ENCODE peak calls at places on chromosome 12, in nine cellular contexts. D, O, S, V, B, U, J, W and A are unnamed samples.
A peak's percentile ranks its signal among the peaks of the same experiment; 100 is the strongest.

GRCh38 chr12:122975790-122976647 is 975 bp downstream of the OGFOD2 start:
- DNase-seq in D (no peak), O (no peak), S (no peak), V (no peak), B (no peak), U (peak; percentile 53), J (no peak), W (no peak), A (no peak)

GRCh38 chr12:32983968-32984367 is 87.4 kb upstream of the PKP2 start:
- DNase-seq in D (no peak), O (no peak), S (no peak), V (no peak), B (no peak), U (no peak), J (no peak), W (no peak), A (peak; percentile 55)

GRCh38 chr12:119115296-119115905 is 63.3 kb upstream of the HSPB8 start:
- DNase-seq in D (no peak), O (peak; percentile 62), S (no peak), V (no peak), B (no peak), U (peak; percentile 58), J (no peak), W (no peak), A (peak; percentile 67)

GRCh38 chr12:122830517-122831214 is 4.6 kb upstream of the HIP1R start:
- DNase-seq in D (no peak), O (peak; percentile 75), S (no peak), V (no peak), B (no peak), U (peak; percentile 94), J (no peak), W (no peak), A (peak; percentile 39)

GRCh38 chr12:51270067-51270846 is at the start of gene SMAGP:
- DNase-seq in D (peak; percentile 77), O (peak; percentile 47), S (peak; percentile 28), V (peak; percentile 88), B (peak; percentile 62), U (peak; percentile 66), J (peak; percentile 52), W (peak; percentile 90), A (peak; percentile 94)

GRCh38 chr12:127723236-127723635 is 543.7 kb upstream of the TMEM132C start:
- DNase-seq in D (no peak), O (no peak), S (no peak), V (no peak), B (no peak), U (no peak), J (no peak), W (no peak), A (no peak)

GRCh38 chr12:62840806-62841205 is 94.1 kb downstream of the PPM1H start:
- DNase-seq in D (no peak), O (no peak), S (no peak), V (no peak), B (no peak), U (no peak), J (no peak), W (no peak), A (no peak)

GRCh38 chr12:65962921-65963883 is 138.9 kb downstream of the HMGA2 start:
- DNase-seq in D (peak; percentile 67), O (peak; percentile 21), S (peak; percentile 20), V (no peak), B (no peak), U (no peak), J (no peak), W (no peak), A (peak; percentile 29)

GRCh38 chr12:109731231-109731731 is 17.7 kb downstream of the FAM222A start:
- DNase-seq in D (no peak), O (no peak), S (no peak), V (peak; percentile 19), B (peak; percentile 3), U (no peak), J (peak; percentile 4), W (peak; percentile 20), A (peak; percentile 18)

GRCh38 chr12:80551897-80552296 is 107.9 kb downstream of the PTPRQ start:
- DNase-seq in D (no peak), O (peak; percentile 92), S (no peak), V (no peak), B (no peak), U (peak; percentile 93), J (no peak), W (no peak), A (no peak)

GRCh38 chr12:57238854-57239554 is 9.5 kb downstream of the SHMT2 start:
- DNase-seq in D (peak; percentile 96), O (peak; percentile 92), S (peak; percentile 86), V (peak; percentile 89), B (peak; percentile 88), U (peak; percentile 89), J (peak; percentile 91), W (peak; percentile 91), A (peak; percentile 78)

DNA sequence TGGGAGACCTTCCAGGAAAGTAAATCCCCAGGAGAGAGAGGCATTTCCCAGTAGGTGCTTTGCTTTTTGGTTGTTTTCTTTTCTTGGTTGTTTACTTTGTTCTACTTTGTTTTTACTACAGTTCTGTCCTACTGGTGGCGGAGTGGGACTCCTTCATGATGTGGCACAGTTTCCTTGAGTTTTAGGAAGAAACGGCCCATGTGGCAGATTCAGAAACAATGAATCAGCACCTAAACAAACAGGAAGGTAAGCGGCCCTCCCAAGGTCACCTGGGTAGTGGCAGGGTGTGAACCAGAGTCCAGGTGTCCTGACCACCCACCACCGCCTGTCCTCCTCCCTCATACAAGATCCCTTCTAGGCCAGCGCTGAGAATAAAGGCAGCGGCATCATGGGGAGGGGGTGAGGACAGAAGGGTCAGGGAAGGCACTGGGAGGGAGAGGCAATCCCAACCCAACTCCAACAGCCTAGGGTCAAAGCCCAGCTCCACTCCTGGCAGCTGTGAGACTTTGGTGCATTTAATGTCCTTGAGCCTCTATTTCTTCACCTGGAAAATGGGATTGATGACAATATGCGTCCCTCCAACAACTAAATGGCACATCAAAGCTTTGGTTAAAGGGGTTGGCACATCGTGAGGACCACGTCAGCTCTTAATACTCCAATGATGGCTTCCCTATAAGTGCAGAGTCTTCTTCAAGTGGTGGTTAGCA is 111.5 kb upstream of the BCL2L14 start:
- DNase-seq in D (no peak), O (no peak), S (no peak), V (no peak), B (no peak), U (no peak), J (no peak), W (no peak), A (no peak)
- H3K27me3 ChIP-seq in D (no peaks in the 10 kb centered on the region), O (no peaks in the 10 kb centered on the region), S (no peaks in the 10 kb centered on the region), V (no peaks in the 10 kb centered on the region), B (peaks cover 41% of the 10 kb centered on the region), U (no peaks in the 10 kb centered on the region), J (no peaks in the 10 kb centered on the region), W (no peaks in the 10 kb centered on the region), A (no peaks in the 10 kb centered on the region)

DNA sequence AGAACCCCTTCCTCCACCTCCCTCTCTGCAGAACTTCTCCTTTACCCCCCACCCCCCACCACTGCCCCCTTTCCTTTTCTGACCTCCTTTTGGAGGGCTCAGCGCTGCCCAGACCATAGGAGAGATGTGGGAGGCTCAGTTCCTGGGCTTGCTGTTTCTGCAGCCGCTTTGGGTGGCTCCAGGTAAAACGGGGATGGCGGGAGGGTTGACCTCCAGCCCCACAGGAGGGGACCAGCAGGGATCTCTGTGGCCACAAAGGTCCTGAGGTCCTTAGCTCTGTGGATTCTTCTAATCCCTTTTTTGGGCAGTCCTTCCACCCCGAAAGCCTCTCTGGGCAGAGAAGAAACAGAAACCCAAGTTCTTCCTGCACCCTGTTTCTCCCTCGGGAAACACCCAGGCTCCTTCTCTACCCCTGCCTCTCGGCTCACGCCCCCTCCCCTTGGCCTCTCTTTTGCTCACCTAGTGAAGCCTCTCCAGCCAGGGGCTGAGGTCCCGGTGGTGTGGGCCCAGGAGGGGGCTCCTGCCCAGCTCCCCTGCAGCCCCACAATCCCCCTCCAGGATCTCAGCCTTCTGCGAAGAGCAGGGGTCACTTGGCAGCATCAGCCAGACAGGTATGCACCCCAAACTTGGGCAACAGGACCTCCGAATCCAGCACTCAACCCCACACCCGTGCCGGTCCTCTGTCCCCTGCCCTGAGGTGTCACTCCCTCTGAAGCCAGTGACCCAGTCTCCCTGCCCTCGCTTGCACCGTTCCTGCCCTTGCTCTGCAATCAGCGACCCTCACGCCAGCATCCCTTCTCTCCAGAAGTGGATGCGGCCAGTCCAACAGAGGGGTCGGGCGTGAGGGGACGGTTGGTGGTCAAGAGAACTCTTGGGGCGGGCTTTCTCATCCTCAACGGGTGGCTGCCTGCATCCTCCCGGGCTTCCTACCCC is 675 bp downstream of the LAG3 start:
- DNase-seq in D (peak; percentile 35), O (no peak), S (no peak), V (no peak), B (no peak), U (no peak), J (no peak), W (no peak), A (no peak)
- H3K27me3 ChIP-seq in D (no peaks in the 10 kb centered on the region), O (peaks cover 29% of the 10 kb centered on the region), S (no peaks in the 10 kb centered on the region), V (no peaks in the 10 kb centered on the region), B (peaks cover 29% of the 10 kb centered on the region), U (no peaks in the 10 kb centered on the region), J (no peaks in the 10 kb centered on the region), W (no peaks in the 10 kb centered on the region), A (no peaks in the 10 kb centered on the region)

GRCh38 chr12:53761306-53761705 is 9.5 kb upstream of the CISTR start:
- DNase-seq in D (no peak), O (no peak), S (no peak), V (no peak), B (no peak), U (no peak), J (no peak), W (no peak), A (no peak)
- H3K27me3 ChIP-seq in D (no peaks in the 10 kb centered on the region), O (peaks cover 86% of the 10 kb centered on the region), S (no peaks in the 10 kb centered on the region), V (no peaks in the 10 kb centered on the region), B (peaks cover 85% of the 10 kb centered on the region), U (peaks cover 83% of the 10 kb centered on the region), J (peaks cover 3% of the 10 kb centered on the region), W (peaks cover 46% of the 10 kb centered on the region), A (no peaks in the 10 kb centered on the region)

GRCh38 chr12:29782285-29782820 is 1.4 kb downstream of the TMTC1 start:
- DNase-seq in D (no peak), O (peak; percentile 78), S (no peak), V (no peak), B (no peak), U (peak; percentile 89), J (no peak), W (no peak), A (no peak)

GRCh38 chr12:29781176-29781575 is 2.6 kb downstream of the TMTC1 start:
- DNase-seq in D (no peak), O (no peak), S (no peak), V (no peak), B (no peak), U (no peak), J (no peak), W (no peak), A (no peak)

GRCh38 chr12:29780084-29780483 is 3.7 kb downstream of the TMTC1 start:
- DNase-seq in D (no peak), O (no peak), S (no peak), V (no peak), B (no peak), U (no peak), J (no peak), W (no peak), A (no peak)

GRCh38 chr12:29782821-29783772 is 645 bp downstream of the TMTC1 start:
- DNase-seq in D (peak; percentile 76), O (peak; percentile 63), S (peak; percentile 32), V (peak; percentile 28), B (peak; percentile 53), U (peak; percentile 81), J (peak; percentile 68), W (peak; percentile 53), A (no peak)

DNA sequence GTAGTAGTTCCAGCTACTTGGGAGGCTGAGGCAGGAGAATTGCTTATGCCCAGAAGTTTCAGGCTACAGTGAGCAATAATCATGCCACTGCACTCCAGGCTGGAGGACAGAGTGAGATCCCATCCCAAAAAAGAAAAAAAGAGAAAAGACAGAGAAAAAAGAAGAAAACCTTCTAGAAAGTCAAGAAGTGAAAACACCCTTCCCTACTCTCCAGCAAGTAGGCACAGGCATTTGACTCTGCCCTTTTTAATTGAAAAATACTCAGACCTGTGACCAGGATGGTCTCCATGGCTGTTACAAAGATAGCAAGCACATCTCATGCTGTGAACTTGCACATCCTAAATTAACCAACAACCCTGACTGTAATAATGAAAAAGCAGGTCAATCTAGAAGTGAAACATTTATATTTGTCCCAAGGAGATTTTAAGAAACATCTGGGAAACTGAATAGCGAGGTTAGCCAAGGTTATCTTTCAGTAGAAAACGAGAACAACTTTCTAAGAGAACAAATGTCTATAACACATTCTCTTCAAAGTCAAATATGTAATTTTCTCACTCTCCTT is 2.0 kb downstream of the TMTC1 start:
- DNase-seq in D (no peak), O (no peak), S (no peak), V (no peak), B (no peak), U (no peak), J (no peak), W (no peak), A (no peak)
- H3K27me3 ChIP-seq in D (no peaks in the 10 kb centered on the region), O (no peaks in the 10 kb centered on the region), S (no peaks in the 10 kb centered on the region), V (no peaks in the 10 kb centered on the region), B (no peaks in the 10 kb centered on the region), U (no peaks in the 10 kb centered on the region), J (no peaks in the 10 kb centered on the region), W (peaks cover 13% of the 10 kb centered on the region), A (no peaks in the 10 kb centered on the region)